ENCODE peak calls at places on chromosomes 4 and X, in nine cellular contexts. P, J, U, C, K, Y, X, M and E are unnamed samples.

GRCh38 chr4:112647785-112648184 is 10.8 kb downstream of the LARP7 start:
- DNase-seq in P (no peak), J (no peak), U (no peak), C (no peak), K (no peak), Y (no peak), X (peak), M (no peak), E (no peak)

GRCh38 chr4:151922306-151922705 is 161.5 kb upstream of the GATB start:
- DNase-seq in P (no peak), J (no peak), U (no peak), C (no peak), K (no peak), Y (no peak), X (no peak), M (no peak), E (no peak)

GRCh38 chr4:43837171-43837570 is 611.4 kb downstream of the KCTD8 start:
- DNase-seq in P (no peak), J (no peak), U (no peak), C (no peak), K (peak), Y (no peak), X (no peak), M (no peak), E (no peak)

GRCh38 chr4:140188975-140189374 is 35.0 kb upstream of the MAML3 start:
- DNase-seq in P (no peak), J (no peak), U (no peak), C (no peak), K (peak), Y (no peak), X (no peak), M (peak), E (no peak)

GRCh38 chr4:69830529-69831269 is 29.2 kb downstream of the SULT1E1 start:
- DNase-seq in P (peak), J (no peak), U (no peak), C (no peak), K (peak), Y (no peak), X (peak), M (no peak), E (no peak)

GRCh38 chrX:99142745-99143144 is 1267.3 kb downstream of the PCDH19 start:
- DNase-seq in P (no peak), J (no peak), U (no peak), C (no peak), K (no peak), Y (no peak), X (no peak), M (no peak), E (no peak)

GRCh38 chr4:97404876-97405523 is 738.3 kb downstream of the STPG2 start:
- DNase-seq in P (no peak), J (no peak), U (no peak), C (no peak), K (no peak), Y (no peak), X (no peak), M (no peak), E (no peak)

GRCh38 chrX:49184294-49185061 is 1.7 kb downstream of the PRICKLE3 start:
- DNase-seq in P (no peak), J (peak), U (no peak), C (peak), K (no peak), Y (no peak), X (peak), M (peak), E (no peak)

GRCh38 chrX:44828008-44828605 is 15.7 kb upstream of the DUSP21 start:
- DNase-seq in P (peak), J (no peak), U (no peak), C (no peak), K (peak), Y (no peak), X (no peak), M (no peak), E (no peak)

GRCh38 chrX:48480142-48480541 is 4.1 kb downstream of the FTSJ1 start:
- DNase-seq in P (no peak), J (no peak), U (no peak), C (no peak), K (no peak), Y (no peak), X (no peak), M (no peak), E (no peak)

GRCh38 chr4:73734405-73735070 is 5.8 kb upstream of the CXCL8 start:
- DNase-seq in P (no peak), J (no peak), U (no peak), C (no peak), K (no peak), Y (no peak), X (no peak), M (no peak), E (no peak)

GRCh38 chr4:73770917-73771316 is 30.5 kb downstream of the CXCL8 start:
- DNase-seq in P (no peak), J (no peak), U (no peak), C (no peak), K (no peak), Y (no peak), X (no peak), M (no peak), E (no peak)

GRCh38 chr4:122928930-122929329 is 6.5 kb upstream of the NUDT6 start:
- DNase-seq in P (no peak), J (no peak), U (no peak), C (no peak), K (no peak), Y (no peak), X (no peak), M (no peak), E (no peak)

GRCh38 chrX:43882294-43882681 is at the start of gene MAOB:
- DNase-seq in P (no peak), J (peak), U (no peak), C (no peak), K (no peak), Y (no peak), X (peak), M (peak), E (no peak)

GRCh38 chr4:1360423-1361283 is 13.6 kb downstream of the UVSSA start:
- DNase-seq in P (no peak), J (no peak), U (no peak), C (no peak), K (no peak), Y (no peak), X (no peak), M (no peak), E (no peak)

GRCh38 chr4:79454656-79455055 is 46.6 kb upstream of the GK2 start:
- DNase-seq in P (no peak), J (no peak), U (no peak), C (no peak), K (no peak), Y (no peak), X (no peak), M (no peak), E (no peak)

GRCh38 chr4:129358571-129358970 is 262.6 kb downstream of the C4orf33 start:
- DNase-seq in P (no peak), J (no peak), U (no peak), C (no peak), K (peak), Y (no peak), X (peak), M (no peak), E (no peak)

GRCh38 chrX:40883021-40883619 is 147.8 kb upstream of the MED14 start:
- DNase-seq in P (no peak), J (no peak), U (no peak), C (no peak), K (no peak), Y (no peak), X (no peak), M (no peak), E (no peak)

GRCh38 chr4:90198086-90198847 is 71.1 kb downstream of the CCSER1 start:
- DNase-seq in P (no peak), J (no peak), U (no peak), C (no peak), K (no peak), Y (no peak), X (peak), M (no peak), E (no peak)

GRCh38 chrX:82757614-82758013 is 750.5 kb upstream of the POU3F4 start:
- DNase-seq in P (no peak), J (no peak), U (no peak), C (no peak), K (no peak), Y (no peak), X (no peak), M (no peak), E (no peak)

GRCh38 chrX:39226307-39226706 is 425.0 kb downstream of the MID1IP1 start:
- DNase-seq in P (no peak), J (peak), U (no peak), C (no peak), K (no peak), Y (no peak), X (no peak), M (no peak), E (no peak)

GRCh38 chrX:69231903-69232302 is 66.7 kb upstream of the PJA1 start:
- DNase-seq in P (no peak), J (no peak), U (no peak), C (no peak), K (no peak), Y (no peak), X (no peak), M (no peak), E (no peak)

GRCh38 chr4:32519060-32519459 is 1798.9 kb downstream of the PCDH7 start:
- DNase-seq in P (no peak), J (no peak), U (no peak), C (no peak), K (no peak), Y (no peak), X (no peak), M (no peak), E (no peak)